ENCODE peak calls at places on chromosomes 3 and 15, in nine cellular contexts. I is fibroblast of lung, V is thyroid gland, L is astrocyte, Z is lower lobe of right lung, G is Peyer's patch, K is PC-3, P is epithelial cell of esophagus, W is right atrium auricular region. D is an unnamed sample.

GRCh38 chr15:33026614-33027013 is 167.9 kb downstream of the FMN1 start:
- DNase-seq in I (no peak), V (peak), L (no peak), Z (peak), G (no peak), K (no peak), P (no peak), W (no peak), D (no peak)

GRCh38 chr3:71582612-71583568 is 638 bp downstream of the FOXP1 start:
- DNase-seq in I (peak), V (peak), L (peak), Z (peak), G (peak), K (peak), P (peak), W (peak), D (no peak)

GRCh38 chr3:9912294-9912935 is 4.5 kb upstream of the IL17RC start:
- DNase-seq in I (peak), V (no peak), L (peak), Z (no peak), G (no peak), K (peak), P (peak), W (no peak), D (no peak)

GRCh38 chr3:24154003-24154695 is 209.1 kb downstream of the NR1D2 start:
- DNase-seq in I (no peak), V (no peak), L (no peak), Z (no peak), G (no peak), K (no peak), P (peak), W (no peak), D (no peak)

GRCh38 chr3:37124431-37124830 is 50.0 kb downstream of the LRRFIP2 start:
- DNase-seq in I (no peak), V (no peak), L (no peak), Z (no peak), G (no peak), K (no peak), P (no peak), W (no peak), D (no peak)

GRCh38 chr15:25176616-25176923 is 221.8 kb downstream of the SNRPN start:
- DNase-seq in I (no peak), V (peak), L (no peak), Z (no peak), G (peak), K (no peak), P (no peak), W (peak), D (no peak)

GRCh38 chr15:29343229-29343628 is 73.6 kb upstream of the NSMCE3 start:
- DNase-seq in I (no peak), V (no peak), L (no peak), Z (no peak), G (no peak), K (no peak), P (no peak), W (no peak), D (no peak)

GRCh38 chr15:88652456-88653199 is 13.8 kb downstream of the ISG20 start:
- DNase-seq in I (no peak), V (no peak), L (no peak), Z (no peak), G (no peak), K (no peak), P (no peak), W (no peak), D (no peak)

GRCh38 chr3:133206921-133207320 is 168.7 kb downstream of the TMEM108 start:
- DNase-seq in I (no peak), V (no peak), L (no peak), Z (no peak), G (no peak), K (no peak), P (no peak), W (no peak), D (no peak)

GRCh38 chr3:114293846-114294245 is at the start of gene TIGIT:
- DNase-seq in I (no peak), V (no peak), L (no peak), Z (no peak), G (no peak), K (no peak), P (no peak), W (no peak), D (no peak)

GRCh38 chr3:113834983-113835382 is 3.6 kb upstream of the GRAMD1C start:
- DNase-seq in I (peak), V (no peak), L (peak), Z (no peak), G (no peak), K (peak), P (peak), W (no peak), D (peak)

GRCh38 chr15:74333662-74334061 is 33.8 kb downstream of the CYP11A1 start:
- DNase-seq in I (no peak), V (no peak), L (no peak), Z (peak), G (no peak), K (no peak), P (peak), W (no peak), D (no peak)

GRCh38 chr3:134494539-134494938 is 8.7 kb downstream of the CEP63 start:
- DNase-seq in I (no peak), V (no peak), L (no peak), Z (no peak), G (no peak), K (no peak), P (peak), W (no peak), D (no peak)

GRCh38 chr15:79329186-79329611 is 18.3 kb downstream of the TMED3 start:
- DNase-seq in I (peak), V (no peak), L (peak), Z (no peak), G (no peak), K (peak), P (peak), W (no peak), D (peak)

GRCh38 chr3:193816656-193817311 is 223.8 kb downstream of the OPA1 start:
- DNase-seq in I (peak), V (peak), L (peak), Z (no peak), G (no peak), K (no peak), P (no peak), W (peak), D (no peak)

GRCh38 chr15:49041406-49041805 is 4.8 kb downstream of the SECISBP2L start:
- DNase-seq in I (no peak), V (no peak), L (no peak), Z (no peak), G (no peak), K (no peak), P (no peak), W (no peak), D (no peak)

GRCh38 chr15:64693134-64693533 is 82.3 kb downstream of the RBPMS2 start:
- DNase-seq in I (peak), V (no peak), L (peak), Z (no peak), G (no peak), K (peak), P (peak), W (peak), D (no peak)

GRCh38 chr3:33277193-33277882 is at the start of gene FBXL2:
- DNase-seq in I (peak), V (peak), L (peak), Z (peak), G (no peak), K (peak), P (peak), W (no peak), D (peak)
- TF ChIP-seq CTCF in I (no peak), V (no peak), L (no peak), Z (no peak), G (no peak), K (no peak), P (no peak), W (no peak), D (no peak)

GRCh38 chr3:64803469-64803868 is 115.7 kb upstream of the ADAMTS9 start:
- DNase-seq in I (no peak), V (no peak), L (no peak), Z (no peak), G (no peak), K (no peak), P (no peak), W (no peak), D (no peak)

GRCh38 chr3:64805248-64805647 is 117.4 kb upstream of the ADAMTS9 start:
- DNase-seq in I (no peak), V (no peak), L (no peak), Z (no peak), G (no peak), K (no peak), P (no peak), W (no peak), D (no peak)

GRCh38 chr3:64799606-64800005 is 111.8 kb upstream of the ADAMTS9 start:
- DNase-seq in I (no peak), V (no peak), L (no peak), Z (no peak), G (no peak), K (no peak), P (no peak), W (no peak), D (no peak)

GRCh38 chr3:64802460-64802859 is 114.7 kb upstream of the ADAMTS9 start:
- DNase-seq in I (no peak), V (no peak), L (no peak), Z (no peak), G (no peak), K (no peak), P (no peak), W (no peak), D (no peak)

DNA sequence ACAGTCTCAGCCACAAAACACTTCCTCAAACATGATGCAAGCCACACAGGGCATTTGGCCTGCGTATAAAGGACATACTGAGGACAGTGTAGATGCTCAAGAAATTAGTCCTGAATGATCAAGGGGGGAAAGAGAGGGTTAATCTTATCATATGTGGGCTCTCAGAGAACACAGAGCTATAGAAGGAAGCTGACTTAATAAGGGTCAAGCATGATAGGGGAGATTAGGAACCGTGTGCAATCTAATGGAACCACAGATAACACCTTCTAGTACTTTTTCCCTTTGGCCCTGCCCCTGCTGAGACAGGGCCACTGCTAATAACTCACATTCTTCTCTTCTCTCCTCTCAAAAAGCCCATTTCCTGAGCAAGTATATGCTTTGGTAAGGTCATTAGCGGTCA is 114.1 kb upstream of the ADAMTS9 start:
- DNase-seq in I (no peak), V (no peak), L (no peak), Z (no peak), G (no peak), K (no peak), P (no peak), W (no peak), D (no peak)
- H3K4me3 ChIP-seq in I (no peak), V (no peak), L (no peak), Z (no peak), G (no peak), K (no peak), P (no peak), W (no peak), D (no peak)

GRCh38 chr15:40358492-40359353 is 704 bp downstream of the DISP2 start:
- DNase-seq in I (no peak), V (peak), L (no peak), Z (no peak), G (no peak), K (peak), P (no peak), W (no peak), D (no peak)
- TF ChIP-seq CTCF in I (no peak), V (no peak), L (no peak), Z (peak), G (no peak), K (peak), P (no peak), W (no peak), D (no peak)

GRCh38 chr15:62244762-62245161 is 79.7 kb upstream of the C2CD4B start:
- DNase-seq in I (no peak), V (no peak), L (no peak), Z (no peak), G (no peak), K (no peak), P (no peak), W (no peak), D (no peak)
- H3K4me3 ChIP-seq in I (no peak), V (no peak), L (no peak), Z (no peak), G (no peak), K (no peak), P (no peak), W (no peak), D (no peak)

D was measured in retinal pigment epithelial cell.